ENCODE peak calls at places on chromosome 9, in eight cellular contexts. I is choroid plexus epithelial cell; V is NCI-H146; L is AML-193; D is fibroblast of gingiva; Y is HS-5; B is activated CD4-positive, alpha-beta T cell treated with anti-CD3 and anti-CD28 coated beads, Interleukin-2, amount 10 ng/mL, durations not matched to agents 7 days and 5 days; K is lower leg skin. E is an unnamed sample.

GRCh38 chr9:131734165-131734610 is 5.7 kb downstream of the RAPGEF1 start:
- DNase-seq in V (peak), Y (no peak), I (no peak), D (peak), L (peak), B (peak), K (no peak), E (peak)

GRCh38 chr9:12718482-12719026 is 25.4 kb downstream of the TYRP1 start:
- DNase-seq in V (peak), Y (peak), B (no peak), L (no peak), D (peak), I (peak), K (no peak), E (no peak)

GRCh38 chr9:130128782-130129424 is 43.3 kb upstream of the NCS1 start:
- DNase-seq in K (peak), B (peak), I (peak), V (peak), D (peak), L (peak), Y (peak), E (peak)

GRCh38 chr9:113602126-113603119 is 138.9 kb downstream of the RGS3 start:
- DNase-seq in I (peak), D (peak), Y (no peak), B (no peak), K (peak), L (no peak), V (peak), E (peak)

GRCh38 chr9:33445389-33445881 is 2.0 kb downstream of the AQP3 start:
- DNase-seq in K (no peak), Y (no peak), L (no peak), B (peak), V (no peak), D (no peak), I (no peak), E (no peak)

GRCh38 chr9:134040831-134041648 is 15.8 kb downstream of the BRD3OS start:
- DNase-seq in V (no peak), B (no peak), Y (no peak), L (no peak), I (no peak), K (no peak), D (no peak), E (no peak)

GRCh38 chr9:137037035-137037434 is 5.1 kb upstream of the FUT7 start:
- DNase-seq in L (no peak), Y (no peak), I (no peak), K (no peak), D (no peak), B (no peak), V (no peak), E (no peak)

GRCh38 chr9:4118666-4119065 is 181.2 kb downstream of the GLIS3 start:
- DNase-seq in V (no peak), I (peak), L (no peak), B (no peak), K (no peak), D (no peak), Y (no peak), E (no peak)

GRCh38 chr9:122389799-122390481 is 19.1 kb downstream of the PTGS1 start:
- DNase-seq in I (no peak), B (no peak), D (no peak), K (peak), L (no peak), V (no peak), Y (no peak), E (peak)

GRCh38 chr9:34380511-34381315 is 4.0 kb upstream of the MYORG start:
- DNase-seq in Y (no peak), I (peak), D (peak), B (peak), K (peak), L (peak), V (peak), E (peak)

GRCh38 chr9:137268538-137269201 is 8.9 kb upstream of the TOR4A start:
- DNase-seq in L (no peak), B (no peak), Y (no peak), I (peak), D (no peak), K (no peak), V (no peak), E (no peak)

GRCh38 chr9:137411670-137412380 is 11.1 kb downstream of the EXD3 start:
- DNase-seq in V (no peak), K (peak), I (peak), D (peak), B (peak), L (peak), Y (peak), E (peak)

GRCh38 chr9:38003946-38004808 is 64.8 kb downstream of the SHB start:
- DNase-seq in Y (no peak), D (no peak), V (no peak), I (no peak), K (no peak), B (no peak), L (no peak), E (no peak)

E was measured in MV-4-11.